ENCODE peak calls at places on chromosome 1, in five cellular contexts. I is HTR-8/SVneo, X is NCI-H526 treated with DMSO at 0.1 percent for 48 hours, S is sigmoid colon, N is hippocampal formation. W is an unnamed sample.

GRCh38 chr1:116299248-116299647 is 73.8 kb upstream of the ATP1A1 start:
- DNase-seq in N (no peak), S (no peak), X (no peak), I (no peak), W (no peak)

GRCh38 chr1:53197301-53198205 is 929 bp downstream of the CPT2 start:
- DNase-seq in N (no peak), I (peak), S (peak), X (no peak), W (peak)

GRCh38 chr1:242055921-242056320 is 57.0 kb upstream of the MAP1LC3C start:
- DNase-seq in X (no peak), N (no peak), S (no peak), I (no peak), W (no peak)

GRCh38 chr1:202590975-202591411 is 119.3 kb downstream of the SYT2 start:
- DNase-seq in X (no peak), I (no peak), S (no peak), N (no peak), W (no peak)

GRCh38 chr1:43938892-43939587 is 5.4 kb downstream of the ARTN start:
- DNase-seq in X (no peak), S (peak), I (no peak), N (no peak), W (no peak)

GRCh38 chr1:22404486-22404885 is 47.2 kb upstream of the ZBTB40 start:
- DNase-seq in I (no peak), X (no peak), S (no peak), N (no peak), W (no peak)

GRCh38 chr1:99852648-99853047 is 2.5 kb downstream of the AGL start:
- DNase-seq in X (no peak), I (no peak), S (no peak), N (no peak), W (no peak)

GRCh38 chr1:66251521-66251920 is 282.4 kb upstream of the SGIP1 start:
- DNase-seq in I (no peak), X (no peak), N (no peak), S (no peak), W (no peak)

GRCh38 chr1:28296401-28297220 is 32.2 kb upstream of the MED18 start:
- DNase-seq in S (peak), N (no peak), X (no peak), I (peak), W (peak)

GRCh38 chr1:219686171-219686570 is 73.3 kb upstream of the ZC3H11B start:
- DNase-seq in N (no peak), X (no peak), S (no peak), I (no peak), W (no peak)

GRCh38 chr1:192382758-192383157 is 66.0 kb downstream of the RGS21 start:
- DNase-seq in I (no peak), N (no peak), S (no peak), X (no peak), W (no peak)

GRCh38 chr1:199742547-199742946 is 285.0 kb upstream of the NR5A2 start:
- DNase-seq in S (no peak), N (no peak), I (peak), X (no peak), W (no peak)

GRCh38 chr1:7652551-7653098 is 118.5 kb upstream of the VAMP3 start:
- DNase-seq in S (no peak), N (no peak), I (no peak), X (no peak), W (no peak)

GRCh38 chr1:165350861-165351260 is 5.7 kb downstream of the LMX1A start:
- DNase-seq in S (no peak), X (no peak), N (no peak), I (no peak), W (no peak)

GRCh38 chr1:41783189-41783639 is 135.5 kb downstream of the HIVEP3 start:
- DNase-seq in S (no peak), X (no peak), N (no peak), I (peak), W (no peak)

GRCh38 chr1:21117159-21117953 is 59.3 kb downstream of the EIF4G3 start:
- DNase-seq in I (no peak), N (peak), X (no peak), S (no peak), W (peak)

GRCh38 chr1:119791377-119791776 is 19.9 kb downstream of the REG4 start:
- DNase-seq in S (no peak), X (no peak), N (no peak), I (no peak), W (no peak)

GRCh38 chr1:61086245-61086644 is 3.9 kb downstream of the NFIA start:
- DNase-seq in N (no peak), X (no peak), S (no peak), I (no peak), W (no peak)

GRCh38 chr1:75996196-75996595 is 64.0 kb upstream of the ASB17 start:
- DNase-seq in X (no peak), S (no peak), N (no peak), I (no peak), W (no peak)

GRCh38 chr1:210280221-210280620 is 47.6 kb downstream of the SERTAD4 start:
- DNase-seq in I (no peak), N (no peak), S (no peak), X (no peak), W (no peak)